ENCODE peak calls at places on chromosomes 1 and 21, in five cellular contexts. H is tibial artery, U is HCT116, W is cardiac muscle cell, D is tibial nerve. R is an unnamed sample. For H3K27me3, the result is how much of the 10 kb centered on the place peaks cover.

GRCh38 chr1:1929102-1929638 is 10.1 kb upstream of the TMEM52 start:
- DNase-seq in H (no peak), U (no peak), W (no peak), D (no peak), R (no peak)

GRCh38 chr21:46116189-46116845 is 18.4 kb downstream of the COL6A2 start:
- DNase-seq in H (peak), U (no peak), W (no peak), D (no peak), R (no peak)

GRCh38 chr1:235864965-235865525 is 1.7 kb downstream of the LYST start:
- DNase-seq in H (no peak), U (no peak), W (no peak), D (no peak), R (no peak)

GRCh38 chr1:111658622-111659021 is 39.0 kb downstream of the RAP1A start:
- DNase-seq in H (no peak), U (no peak), W (no peak), D (no peak), R (no peak)

GRCh38 chr1:109655624-109656519 is at the start of gene GSTM4:
- DNase-seq in H (peak), U (peak), W (peak), D (peak), R (peak)

GRCh38 chr1:183995322-183996035 is 42.0 kb downstream of the COLGALT2 start:
- DNase-seq in H (no peak), U (no peak), W (no peak), D (no peak), R (peak)

GRCh38 chr21:43972850-43973633 is 39.1 kb upstream of the TRAPPC10 start:
- DNase-seq in H (no peak), U (no peak), W (no peak), D (peak), R (no peak)

GRCh38 chr1:226029093-226029496 is 30.0 kb upstream of the SDE2 start:
- DNase-seq in H (no peak), U (no peak), W (no peak), D (peak), R (no peak)

GRCh38 chr1:175332515-175332914 is 139.9 kb upstream of the KIAA0040 start:
- DNase-seq in H (no peak), U (no peak), W (no peak), D (no peak), R (no peak)

GRCh38 chr1:31423418-31423947 is 10.5 kb downstream of the SERINC2 start:
- DNase-seq in H (no peak), U (no peak), W (no peak), D (no peak), R (no peak)

GRCh38 chr21:17461582-17461981 is 51.3 kb upstream of the CXADR start:
- DNase-seq in H (no peak), U (no peak), W (no peak), D (no peak), R (no peak)

GRCh38 chr1:39755965-39756659 is 15.0 kb downstream of the OXCT2 start:
- DNase-seq in H (no peak), U (no peak), W (no peak), D (no peak), R (no peak)

GRCh38 chr1:105137543-105138444 is 1388.1 kb downstream of the AMY1C start:
- DNase-seq in H (no peak), U (no peak), W (peak), D (no peak), R (no peak)

GRCh38 chr21:17371470-17371869 is 141.4 kb upstream of the CXADR start:
- DNase-seq in H (no peak), U (no peak), W (no peak), D (no peak), R (peak)

GRCh38 chr1:3771108-3772026 is 1.2 kb upstream of the SMIM1 start:
- DNase-seq in H (no peak), U (no peak), W (peak), D (no peak), R (no peak)

GRCh38 chr1:16418823-16419425 is 18.3 kb downstream of the SPATA21 start:
- DNase-seq in H (no peak), U (no peak), W (no peak), D (no peak), R (no peak)

GRCh38 chr1:117371436-117372151 is 4.3 kb downstream of the MAN1A2 start:
- DNase-seq in H (no peak), U (no peak), W (peak), D (no peak), R (peak)

GRCh38 chr1:61448934-61449368 is 276.0 kb downstream of the TM2D1 start:
- DNase-seq in H (peak), U (no peak), W (no peak), D (peak), R (no peak)

GRCh38 chr1:236002025-236002390 is 62.9 kb downstream of the NID1 start:
- DNase-seq in H (no peak), U (no peak), W (no peak), D (no peak), R (no peak)

GRCh38 chr21:27721675-27722074 is 754.8 kb upstream of the ADAMTS5 start:
- DNase-seq in H (no peak), U (no peak), W (no peak), D (no peak), R (no peak)

GRCh38 chr1:40266786-40267535 is 8.9 kb downstream of the ZMPSTE24 start:
- DNase-seq in H (no peak), U (no peak), W (no peak), D (no peak), R (no peak)

GRCh38 chr1:41504126-41505035 is 19.9 kb upstream of the EDN2 start:
- DNase-seq in H (no peak), U (peak), W (peak), D (no peak), R (peak)

GRCh38 chr1:10561497-10561896 is 86.7 kb downstream of the PEX14 start:
- DNase-seq in H (no peak), U (no peak), W (no peak), D (no peak), R (no peak)

DNA sequence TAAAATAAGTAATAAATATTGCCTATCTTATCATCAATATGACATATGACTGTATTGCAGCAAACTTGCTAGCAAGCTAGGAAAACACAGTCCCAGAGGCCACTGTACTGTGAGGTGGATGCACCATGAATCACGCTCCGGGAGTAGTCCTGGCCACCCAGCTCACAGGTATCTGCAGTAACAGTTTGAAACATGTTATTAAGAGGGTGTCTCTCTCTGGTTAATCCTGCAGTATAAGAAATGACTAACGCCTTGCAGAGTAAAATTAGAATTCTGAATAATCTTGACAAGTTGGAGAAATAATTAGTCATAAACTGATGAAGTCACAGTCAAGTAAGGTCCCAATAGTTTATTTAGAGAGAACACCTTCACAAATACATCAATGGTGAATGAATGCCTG is 34.0 kb upstream of the DPT start:
- DNase-seq in H (no peak), U (no peak), W (no peak), D (no peak), R (no peak)
- H3K4me3 ChIP-seq in H (no peak), U (no peak), W (no peak), D (no peak), R (no peak)

GRCh38 chr1:154556422-154556821 is 2.0 kb downstream of the UBE2Q1 start:
- DNase-seq in H (no peak), U (no peak), W (peak), D (no peak), R (no peak)
- H3K27me3 ChIP-seq in H (under half), U (under half), W (under half), D (under half), R (under half)

GRCh38 chr1:90045853-90046563 is 51.1 kb downstream of the ZNF326 start:
- DNase-seq in H (no peak), U (peak), W (peak), D (no peak), R (peak)
- TF ChIP-seq CTCF in H (peak), U (peak), W (peak), D (no peak), R (peak)

GRCh38 chr1:155941845-155942507 is 538 bp downstream of the RXFP4 start:
- DNase-seq in H (peak), U (no peak), W (no peak), D (no peak), R (no peak)
- H3K4me3 ChIP-seq in H (no peak), U (no peak), W (no peak), D (no peak), R (no peak)